ENCODE peak calls at places on chromosomes 4 and X, in four cellular contexts. One of them, this sample, is unnamed.

GRCh38 chrX:56763556-56764152 is 34.6 kb downstream of the NBDY start:
- DNase-seq in psoas muscle: peak
- DNase-seq in H9: peak
- DNase-seq in GM06990: peak
- DNase-seq in this sample: peak

GRCh38 chr4:86014599-86014998 is 345.3 kb downstream of the MAPK10 start:
- DNase-seq in GM06990: peak
- DNase-seq in psoas muscle: no peak
- DNase-seq in H9: no peak
- DNase-seq in this sample: peak

GRCh38 chr4:144647095-144647959 is 1.4 kb downstream of the HHIP start:
- DNase-seq in psoas muscle: no peak
- DNase-seq in GM06990: no peak
- DNase-seq in H9: peak
- DNase-seq in this sample: peak

GRCh38 chr4:141807501-141807900 is 171.1 kb downstream of the IL15 start:
- DNase-seq in GM06990: no peak
- DNase-seq in H9: no peak
- DNase-seq in psoas muscle: no peak
- DNase-seq in this sample: no peak

GRCh38 chr4:147578057-147578476 is 39.1 kb upstream of the TMEM184C start:
- DNase-seq in H9: no peak
- DNase-seq in GM06990: no peak
- DNase-seq in psoas muscle: no peak
- DNase-seq in this sample: no peak

GRCh38 chrX:101287402-101287801 is 3.7 kb downstream of the TAF7L start:
- DNase-seq in GM06990: no peak
- DNase-seq in psoas muscle: no peak
- DNase-seq in H9: no peak
- DNase-seq in this sample: peak

GRCh38 chr4:181968371-181968770 is 274.8 kb upstream of the TENM3 start:
- DNase-seq in H9: no peak
- DNase-seq in GM06990: no peak
- DNase-seq in psoas muscle: no peak
- DNase-seq in this sample: no peak

GRCh38 chr4:53551963-53552362 is 39.3 kb downstream of the LNX1 start:
- DNase-seq in GM06990: no peak
- DNase-seq in psoas muscle: no peak
- DNase-seq in H9: no peak
- DNase-seq in this sample: no peak

GRCh38 chr4:126794363-126794762 is 838.4 kb upstream of the INTU start:
- DNase-seq in H9: no peak
- DNase-seq in psoas muscle: no peak
- DNase-seq in GM06990: no peak
- DNase-seq in this sample: no peak

GRCh38 chr4:168711197-168712120 is 214.6 kb downstream of the PALLD start:
- DNase-seq in psoas muscle: peak
- DNase-seq in H9: no peak
- DNase-seq in GM06990: no peak
- DNase-seq in this sample: no peak

GRCh38 chrX:2385224-2385623 is 115.6 kb downstream of the DHRSX start:
- DNase-seq in psoas muscle: no peak
- DNase-seq in GM06990: no peak
- DNase-seq in H9: no peak
- DNase-seq in this sample: no peak

GRCh38 chr4:139975830-139976272 is 178.1 kb downstream of the MAML3 start:
- DNase-seq in psoas muscle: no peak
- DNase-seq in H9: no peak
- DNase-seq in GM06990: peak
- DNase-seq in this sample: no peak

GRCh38 chr4:38752393-38752961 is 30.3 kb downstream of the TLR10 start:
- DNase-seq in GM06990: peak
- DNase-seq in H9: no peak
- DNase-seq in psoas muscle: no peak
- DNase-seq in this sample: peak

GRCh38 chr4:99591757-99592156 is 17.1 kb downstream of the MTTP start:
- DNase-seq in GM06990: no peak
- DNase-seq in psoas muscle: no peak
- DNase-seq in H9: no peak
- DNase-seq in this sample: no peak

GRCh38 chr4:59695355-59696053 is 1504.6 kb upstream of the ADGRL3 start:
- DNase-seq in GM06990: no peak
- DNase-seq in psoas muscle: no peak
- DNase-seq in H9: no peak
- DNase-seq in this sample: no peak

GRCh38 chrX:49176421-49177326 is 5.0 kb downstream of the PLP2 start:
- DNase-seq in GM06990: no peak
- DNase-seq in H9: no peak
- DNase-seq in psoas muscle: no peak
- DNase-seq in this sample: no peak

GRCh38 chrX:1392376-1393130 is 640 bp upstream of the SLC25A6 start:
- DNase-seq in GM06990: no peak
- DNase-seq in H9: peak
- DNase-seq in psoas muscle: no peak
- DNase-seq in this sample: peak

GRCh38 chr4:177455591-177455990 is 13.4 kb upstream of the AGA start:
- DNase-seq in GM06990: no peak
- DNase-seq in psoas muscle: no peak
- DNase-seq in H9: no peak
- DNase-seq in this sample: no peak

GRCh38 chrX:47605024-47605423 is 14.6 kb downstream of the SYN1 start:
- DNase-seq in psoas muscle: no peak
- DNase-seq in H9: no peak
- DNase-seq in GM06990: no peak
- DNase-seq in this sample: no peak

GRCh38 chr4:26860922-26861433 is 337 bp downstream of the STIM2 start:
- DNase-seq in GM06990: peak
- DNase-seq in H9: peak
- DNase-seq in psoas muscle: peak
- DNase-seq in this sample: peak

GRCh38 chr4:114025176-114025777 is 45.8 kb upstream of the ARSJ start:
- DNase-seq in GM06990: peak
- DNase-seq in H9: no peak
- DNase-seq in psoas muscle: no peak
- DNase-seq in this sample: no peak

GRCh38 chrX:116239944-116240391 is 69.4 kb downstream of the AGTR2 start:
- DNase-seq in psoas muscle: no peak
- DNase-seq in H9: no peak
- DNase-seq in GM06990: no peak
- DNase-seq in this sample: no peak

GRCh38 chrX:151754042-151754419 is 19.5 kb downstream of the CNGA2 start:
- DNase-seq in H9: peak
- DNase-seq in psoas muscle: peak
- DNase-seq in GM06990: no peak
- DNase-seq in this sample: no peak

GRCh38 chr4:182427530-182427929 is 184.3 kb downstream of the TENM3 start:
- DNase-seq in H9: no peak
- DNase-seq in GM06990: no peak
- DNase-seq in psoas muscle: no peak
- DNase-seq in this sample: no peak

GRCh38 chr4:71184195-71184781 is 154.5 kb upstream of the SLC4A4 start:
- DNase-seq in H9: peak
- DNase-seq in psoas muscle: no peak
- DNase-seq in GM06990: peak
- DNase-seq in this sample: peak

GRCh38 chr4:6331468-6331867 is 61.8 kb downstream of the WFS1 start:
- DNase-seq in H9: no peak
- DNase-seq in GM06990: no peak
- DNase-seq in psoas muscle: no peak
- DNase-seq in this sample: no peak

GRCh38 chrX:149487292-149487691 is 17.8 kb downstream of the IDS start:
- DNase-seq in H9: no peak
- DNase-seq in GM06990: no peak
- DNase-seq in psoas muscle: no peak
- DNase-seq in this sample: no peak

GRCh38 chr4:33715996-33716395 is 2528.3 kb downstream of the ARAP2 start:
- DNase-seq in psoas muscle: no peak
- DNase-seq in H9: no peak
- DNase-seq in GM06990: no peak
- DNase-seq in this sample: no peak

GRCh38 chr4:173538148-173538902 is 8.3 kb upstream of the HAND2 start:
- DNase-seq in psoas muscle: no peak
- DNase-seq in GM06990: no peak
- DNase-seq in H9: no peak
- DNase-seq in this sample: no peak

GRCh38 chr4:150581611-150582010 is 340 bp upstream of the MAB21L2 start:
- DNase-seq in psoas muscle: no peak
- DNase-seq in H9: peak
- DNase-seq in GM06990: no peak
- DNase-seq in this sample: no peak

GRCh38 chr4:27055226-27055760 is 194.7 kb downstream of the STIM2 start:
- DNase-seq in GM06990: no peak
- DNase-seq in psoas muscle: no peak
- DNase-seq in H9: no peak
- DNase-seq in this sample: no peak

GRCh38 chr4:1310031-1310795 is 20.5 kb downstream of the MAEA start:
- DNase-seq in H9: no peak
- DNase-seq in GM06990: no peak
- DNase-seq in psoas muscle: no peak
- DNase-seq in this sample: no peak

GRCh38 chrX:78029663-78030062 is 60.2 kb upstream of the PGAM4 start:
- DNase-seq in H9: no peak
- DNase-seq in psoas muscle: no peak
- DNase-seq in GM06990: no peak
- DNase-seq in this sample: no peak

GRCh38 chr4:14695411-14695810 is 306.9 kb upstream of the CPEB2 start:
- DNase-seq in H9: no peak
- DNase-seq in GM06990: no peak
- DNase-seq in psoas muscle: no peak
- DNase-seq in this sample: no peak

GRCh38 chrX:20595928-20596550 is 329.3 kb upstream of the RPS6KA3 start:
- DNase-seq in GM06990: no peak
- DNase-seq in H9: peak
- DNase-seq in psoas muscle: no peak
- DNase-seq in this sample: no peak

GRCh38 chr4:6965329-6965728 is 55.7 kb downstream of the TBC1D14 start:
- DNase-seq in H9: no peak
- DNase-seq in GM06990: no peak
- DNase-seq in psoas muscle: no peak
- DNase-seq in this sample: no peak

GRCh38 chr4:159363376-159363775 is 260.5 kb downstream of the RAPGEF2 start:
- DNase-seq in H9: no peak
- DNase-seq in psoas muscle: no peak
- DNase-seq in GM06990: no peak
- DNase-seq in this sample: no peak

GRCh38 chr4:29708473-29708872 is 1011.7 kb upstream of the PCDH7 start:
- DNase-seq in GM06990: no peak
- DNase-seq in H9: no peak
- DNase-seq in psoas muscle: no peak
- DNase-seq in this sample: no peak

GRCh38 chr4:123170843-123171242 is 225.8 kb upstream of the SPRY1 start:
- DNase-seq in GM06990: no peak
- DNase-seq in psoas muscle: no peak
- DNase-seq in H9: no peak
- DNase-seq in this sample: no peak

DNA sequence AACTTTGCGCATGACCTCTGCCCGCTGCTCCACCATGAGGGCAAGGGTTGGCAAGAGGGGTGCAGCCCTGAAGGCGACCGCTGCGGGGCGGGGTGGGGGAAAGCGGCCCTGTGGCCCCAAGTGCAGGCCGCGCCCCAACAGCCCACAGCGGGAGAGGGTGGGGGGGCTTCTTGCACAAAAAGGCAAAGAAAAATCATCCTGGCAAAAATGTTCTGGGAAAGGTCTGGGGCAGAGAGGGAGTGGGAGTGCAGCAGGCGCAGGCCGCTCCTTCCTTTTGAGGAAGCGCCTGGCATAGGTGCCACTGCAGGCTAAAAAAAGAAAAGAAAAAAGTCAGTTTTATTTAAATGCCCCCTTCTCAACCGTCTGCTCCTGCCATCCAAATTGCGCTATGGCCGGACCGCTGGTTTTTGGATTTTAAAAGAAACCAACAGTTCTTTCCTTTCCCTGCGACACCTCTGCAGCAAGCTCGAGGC is 1.4 kb downstream of the ARX start:
- DNase-seq in psoas muscle: no peak
- DNase-seq in H9: no peak
- DNase-seq in GM06990: no peak
- DNase-seq in this sample: no peak
- TF ChIP-seq CTCF in psoas muscle: no peak
- TF ChIP-seq CTCF in H9: no peak
- TF ChIP-seq CTCF in GM06990: no peak
- TF ChIP-seq CTCF in this sample: no peak

DNA sequence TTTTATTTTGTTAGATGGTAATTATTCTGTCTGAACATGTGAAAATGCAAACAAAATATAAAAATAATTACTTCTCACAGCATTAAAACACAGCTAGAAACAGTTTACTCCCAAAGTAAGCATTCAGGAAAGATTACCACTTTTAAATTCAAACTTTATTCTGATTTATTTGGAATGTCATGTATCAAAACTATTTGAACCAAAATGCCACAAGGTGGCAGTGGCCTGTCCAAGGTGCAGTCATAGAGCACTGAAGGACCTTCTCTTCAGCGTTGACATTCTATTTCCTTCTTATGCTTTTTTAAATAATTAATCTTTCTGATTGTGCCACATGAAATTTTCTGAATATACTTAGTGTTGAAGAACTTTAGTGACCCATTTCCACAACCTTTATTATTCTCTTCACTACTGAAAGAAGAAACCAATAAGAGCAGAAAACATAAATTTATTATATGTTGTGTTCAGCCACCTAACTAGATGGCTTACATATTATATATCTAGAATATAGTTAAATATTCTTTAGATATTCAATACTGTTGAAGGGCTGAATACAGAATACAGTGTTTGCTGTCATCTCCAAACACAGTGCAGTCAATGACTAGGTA is 283.6 kb downstream of the CFAP299 start:
- DNase-seq in psoas muscle: no peak
- DNase-seq in GM06990: no peak
- DNase-seq in H9: no peak
- DNase-seq in this sample: no peak
- TF ChIP-seq CTCF in psoas muscle: no peak
- TF ChIP-seq CTCF in GM06990: peak
- TF ChIP-seq CTCF in H9: peak
- TF ChIP-seq CTCF in this sample: peak

DNA sequence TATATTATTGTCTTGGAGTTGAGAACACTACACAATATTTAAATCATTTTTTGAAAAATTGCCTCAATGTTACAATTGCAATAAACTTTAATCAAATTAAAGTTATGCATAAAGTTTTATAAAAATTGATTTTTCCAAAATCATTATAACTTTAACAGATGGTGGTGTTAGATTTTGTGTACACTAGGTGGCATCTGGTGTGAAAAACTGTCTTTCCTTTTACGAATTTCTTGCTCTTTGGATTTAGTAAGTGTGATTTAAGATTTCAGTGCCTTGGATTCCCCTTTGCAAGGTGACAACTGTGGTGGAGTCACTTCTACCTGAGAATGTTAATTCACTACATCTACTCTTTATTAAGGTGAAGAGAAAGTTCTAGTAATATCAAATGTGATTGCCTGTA is 91.6 kb downstream of the AREG start:
- DNase-seq in psoas muscle: no peak
- DNase-seq in H9: no peak
- DNase-seq in GM06990: no peak
- DNase-seq in this sample: no peak
- TF ChIP-seq CTCF in psoas muscle: no peak
- TF ChIP-seq CTCF in H9: peak
- TF ChIP-seq CTCF in GM06990: no peak
- TF ChIP-seq CTCF in this sample: no peak

GRCh38 chr4:98148856-98149255 is 5.6 kb upstream of the STPG2 start:
- DNase-seq in psoas muscle: no peak
- DNase-seq in GM06990: no peak
- DNase-seq in H9: no peak
- DNase-seq in this sample: no peak

GRCh38 chr4:98143001-98143899 is at the start of gene STPG2:
- DNase-seq in H9: peak
- DNase-seq in psoas muscle: peak
- DNase-seq in GM06990: peak
- DNase-seq in this sample: peak
- TF ChIP-seq CTCF in H9: peak
- TF ChIP-seq CTCF in psoas muscle: peak
- TF ChIP-seq CTCF in GM06990: peak
- TF ChIP-seq CTCF in this sample: peak